ENCODE peak calls at places on chromosome X, in five cellular contexts. H, P, M, T and K are unnamed samples.

GRCh38 chrX:110251961-110252360 is 65.9 kb downstream of the AMMECR1 start:
- DNase-seq in H (no peak), P (no peak), M (no peak), T (no peak), K (no peak)

GRCh38 chrX:40205471-40205870 is 107.7 kb upstream of the BCOR start:
- DNase-seq in H (no peak), P (no peak), M (no peak), T (no peak), K (no peak)

GRCh38 chrX:10109695-10110094 is 47.1 kb upstream of the CLCN4 start:
- DNase-seq in H (no peak), P (no peak), M (no peak), T (no peak), K (no peak)

GRCh38 chrX:101759000-101759399 is 99.3 kb upstream of the ARMCX2 start:
- DNase-seq in H (peak; percentile 43), P (no peak), M (peak; percentile 18), T (peak; percentile 1), K (peak; percentile 9)

GRCh38 chrX:53319614-53320542 is 38.5 kb upstream of the IQSEC2 start:
- DNase-seq in H (no peak), P (no peak), M (no peak), T (no peak), K (no peak)

GRCh38 chrX:2769615-2770014 is 17.8 kb downstream of the XG start:
- DNase-seq in H (no peak), P (no peak), M (no peak), T (no peak), K (no peak)

GRCh38 chrX:148593987-148594386 is 93.6 kb downstream of the AFF2 start:
- DNase-seq in H (no peak), P (no peak), M (no peak), T (no peak), K (no peak)

GRCh38 chrX:9597361-9598035 is 132.6 kb downstream of the TBL1X start:
- DNase-seq in H (no peak), P (no peak), M (no peak), T (no peak), K (no peak)

GRCh38 chrX:36241397-36241796 is 321.9 kb downstream of the CFAP47 start:
- DNase-seq in H (no peak), P (no peak), M (no peak), T (no peak), K (no peak)

GRCh38 chrX:1205681-1206611 is 6.5 kb downstream of the CRLF2 start:
- DNase-seq in H (peak; percentile 62), P (no peak), M (peak; percentile 22), T (peak; percentile 68), K (peak; percentile 65)

GRCh38 chrX:152897216-152898144 is at the start of gene ZNF185:
- DNase-seq in H (peak; percentile 40), P (no peak), M (no peak), T (no peak), K (no peak)

GRCh38 chrX:6813836-6814370 is 279.0 kb upstream of the VCX3A start:
- DNase-seq in H (peak; percentile 0), P (no peak), M (no peak), T (no peak), K (no peak)

GRCh38 chrX:108735087-108735679 is 1.2 kb downstream of the IRS4 start:
- DNase-seq in H (no peak), P (no peak), M (no peak), T (no peak), K (no peak)

GRCh38 chrX:69277961-69278795 is 112.9 kb upstream of the PJA1 start:
- DNase-seq in H (no peak), P (no peak), M (no peak), T (no peak), K (no peak)

GRCh38 chrX:140766024-140766611 is 56.6 kb downstream of the LINC00632 start:
- DNase-seq in H (peak; percentile 74), P (no peak), M (peak; percentile 19), T (peak; percentile 13), K (peak; percentile 30)

GRCh38 chrX:129086802-129087201 is 436.5 kb downstream of the SMARCA1 start:
- DNase-seq in H (no peak), P (no peak), M (no peak), T (no peak), K (no peak)

GRCh38 chrX:138945219-138945618 is 233.7 kb upstream of the FGF13 start:
- DNase-seq in H (no peak), P (no peak), M (no peak), T (peak; percentile 51), K (no peak)

GRCh38 chrX:24259544-24260240 is 54.2 kb downstream of the SUPT20HL2 start:
- DNase-seq in H (peak; percentile 75), P (peak; percentile 47), M (no peak), T (peak; percentile 64), K (no peak)

GRCh38 chrX:154727418-154728323 is 23.2 kb downstream of the GAB3 start:
- DNase-seq in H (peak; percentile 63), P (no peak), M (no peak), T (peak; percentile 64), K (no peak)

GRCh38 chrX:72258174-72258573 is 18.9 kb downstream of the RPS4X start:
- DNase-seq in H (peak; percentile 70), P (no peak), M (no peak), T (no peak), K (peak; percentile 84)

GRCh38 chrX:72254835-72255234 is 16.0 kb upstream of the ERCC6L start:
- DNase-seq in H (no peak), P (no peak), M (no peak), T (no peak), K (no peak)

GRCh38 chrX:72255445-72255844 is 16.6 kb upstream of the ERCC6L start:
- DNase-seq in H (no peak), P (no peak), M (no peak), T (no peak), K (no peak)

GRCh38 chrX:72253686-72254085 is 14.9 kb upstream of the ERCC6L start:
- DNase-seq in H (no peak), P (no peak), M (no peak), T (no peak), K (no peak)

DNA sequence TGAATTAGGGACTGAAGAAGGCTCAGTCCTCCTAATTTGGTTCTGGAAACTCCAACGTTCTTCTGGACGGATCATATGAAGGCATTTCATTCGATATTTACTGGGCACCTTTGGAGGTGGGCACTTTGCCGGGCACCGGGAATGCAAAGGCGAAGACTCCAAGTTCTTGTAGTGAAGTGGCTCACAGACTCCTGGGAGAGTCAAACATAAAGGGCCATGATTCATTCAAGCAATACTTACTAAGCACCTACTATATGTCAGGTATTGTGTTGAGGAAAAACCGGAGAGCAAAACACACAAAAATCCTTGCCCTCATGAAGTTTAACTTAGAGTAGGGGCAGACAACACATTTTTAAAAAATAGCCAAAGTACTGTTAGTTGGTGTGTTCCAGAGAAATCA is 17.0 kb upstream of the ERCC6L start:
- DNase-seq in H (no peak), P (no peak), M (no peak), T (no peak), K (no peak)
- H3K4me3 ChIP-seq in H (no peak overlapping the region), P (no peak overlapping the region), M (no peak overlapping the region), T (no peak overlapping the region), K (no peak overlapping the region)

GRCh38 chrX:70554081-70554480 is 109.4 kb downstream of the DLG3 start:
- DNase-seq in H (peak; percentile 41), P (no peak), M (no peak), T (peak; percentile 7), K (no peak)
- TF ChIP-seq CTCF in H (no peak), P (peak; percentile 8), M (no peak), T (no peak), K (no peak)

GRCh38 chrX:48677456-48678030 is 6.1 kb upstream of the WAS start:
- DNase-seq in H (no peak), P (no peak), M (no peak), T (no peak), K (no peak)
- H3K4me3 ChIP-seq in H (peak overlapping the region; percentile 70), P (peak overlapping the region; percentile 69), M (peak overlapping the region; percentile 76), T (no peak overlapping the region), K (peak overlapping the region; percentile 69)

DNA sequence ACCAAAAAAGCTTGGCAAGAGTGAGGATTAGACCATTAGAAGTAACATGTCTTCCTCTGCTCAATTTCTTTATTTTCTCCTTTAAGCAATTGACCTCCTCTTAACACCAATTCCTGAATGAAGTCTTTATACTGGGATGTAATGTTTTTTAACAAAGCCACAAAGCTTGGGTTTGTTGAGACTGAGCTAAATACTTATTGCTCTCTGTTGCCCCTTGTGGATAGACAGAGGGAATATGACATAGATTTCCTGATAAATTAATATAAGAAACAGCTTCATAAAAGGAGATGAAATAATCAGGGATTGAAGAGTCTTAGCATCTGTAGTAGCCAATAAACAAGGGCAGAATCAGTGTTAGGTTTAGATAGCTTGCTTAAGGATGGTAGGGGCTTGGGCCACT is 57.6 kb downstream of the CCDC160 start:
- DNase-seq in H (peak; percentile 0), P (no peak), M (no peak), T (no peak), K (no peak)
- TF ChIP-seq CTCF in H (peak; percentile 37), P (peak; percentile 23), M (no peak), T (peak; percentile 38), K (peak; percentile 18)

GRCh38 chrX:85243155-85243554 is 424 bp downstream of the SATL1 start:
- DNase-seq in H (no peak), P (no peak), M (no peak), T (no peak), K (no peak)
- H3K4me3 ChIP-seq in H (peak overlapping the region; percentile 75), P (peak overlapping the region; percentile 80), M (no peak overlapping the region), T (no peak overlapping the region), K (peak overlapping the region; percentile 64)